ENCODE peak calls at places on chromosomes 16 and 17, in four cellular contexts. I is T follicular helper cell, C is DMS79, E is caudate nucleus. X is an unnamed sample.

GRCh38 chr16:86809458-86809955 is 231.2 kb downstream of the FOXL1 start:
- DNase-seq in I (no peak), C (no peak), E (no peak), X (no peak)

GRCh38 chr17:27464431-27464830 is 8.2 kb downstream of the KSR1 start:
- DNase-seq in I (no peak), C (no peak), E (no peak), X (no peak)

GRCh38 chr17:46772013-46772878 is 46.2 kb downstream of the WNT3 start:
- DNase-seq in I (no peak), C (no peak), E (no peak), X (no peak)

GRCh38 chr16:29198731-29199521 is 207.6 kb downstream of the NPIPB11 start:
- DNase-seq in I (no peak), C (no peak), E (no peak), X (no peak)

GRCh38 chr17:42276609-42277341 is 584 bp upstream of the STAT5B start:
- DNase-seq in I (no peak), C (peak; percentile 38), E (no peak), X (no peak)

GRCh38 chr16:69243479-69243878 is 56.5 kb downstream of the SNTB2 start:
- DNase-seq in I (no peak), C (peak; percentile 61), E (no peak), X (no peak)

GRCh38 chr17:57405486-57406072 is 149.3 kb downstream of the MSI2 start:
- DNase-seq in I (no peak), C (no peak), E (no peak), X (no peak)

GRCh38 chr16:81500833-81501521 is 56.4 kb downstream of the CMIP start:
- DNase-seq in I (no peak), C (no peak), E (no peak), X (no peak)

GRCh38 chr17:44782349-44782850 is 23.6 kb downstream of the ADAM11 start:
- DNase-seq in I (no peak), C (no peak), E (no peak), X (no peak)

GRCh38 chr16:88999457-89000206 is 22.6 kb upstream of the CBFA2T3 start:
- DNase-seq in I (no peak), C (no peak), E (no peak), X (no peak)

GRCh38 chr17:6135216-6135615 is 65.0 kb downstream of the WSCD1 start:
- DNase-seq in I (no peak), C (no peak), E (no peak), X (no peak)

GRCh38 chr16:86500708-86501510 is 9.4 kb upstream of the FOXF1 start:
- DNase-seq in I (no peak), C (no peak), E (no peak), X (no peak)

GRCh38 chr16:10862432-10862831 is 14.6 kb upstream of the CIITA start:
- DNase-seq in I (no peak), C (no peak), E (no peak), X (peak; percentile 39)

GRCh38 chr17:13030459-13031305 is 12.9 kb upstream of the ELAC2 start:
- DNase-seq in I (peak; percentile 22), C (no peak), E (no peak), X (peak; percentile 12)

GRCh38 chr16:85169333-85170065 is 57.2 kb upstream of the CIBAR2 start:
- DNase-seq in I (no peak), C (no peak), E (no peak), X (no peak)

GRCh38 chr16:30428055-30428454 is 1.8 kb downstream of the DCTPP1 start:
- DNase-seq in I (no peak), C (no peak), E (no peak), X (no peak)

GRCh38 chr17:78418627-78419026 is 40.2 kb downstream of the PGS1 start:
- DNase-seq in I (no peak), C (no peak), E (no peak), X (no peak)

GRCh38 chr17:36877774-36878173 is 59.5 kb upstream of the LHX1 start:
- DNase-seq in I (no peak), C (no peak), E (no peak), X (no peak)

GRCh38 chr17:62740066-62740465 is 68.0 kb downstream of the MARCHF10 start:
- DNase-seq in I (no peak), C (no peak), E (no peak), X (no peak)

X was measured in T-helper 1 cell.